ENCODE peak calls at places on chromosomes 2 and 18, in seven cellular contexts. A, M, I, O, R, V and T are unnamed samples. For H3K36me3, the result is how much of the 10 kb centered on the place peaks cover.

GRCh38 chr18:57440331-57441101 is 5.3 kb downstream of the ONECUT2 start:
- DNase-seq in O (no peak), M (no peak), V (no peak), R (no peak), I (no peak), A (no peak), T (no peak)

GRCh38 chr2:231379266-231380215 is 16.0 kb upstream of the B3GNT7 start:
- DNase-seq in R (no peak), V (no peak), A (no peak), M (no peak), O (no peak), I (no peak), T (no peak)

GRCh38 chr2:174035117-174035516 is 69.9 kb upstream of the SP3 start:
- DNase-seq in M (peak), A (no peak), V (no peak), R (no peak), I (no peak), O (no peak), T (no peak)

GRCh38 chr2:42978887-42979415 is 186.6 kb upstream of the HAAO start:
- DNase-seq in V (peak), O (no peak), R (no peak), M (no peak), A (no peak), I (peak), T (no peak)

GRCh38 chr2:19818543-19818942 is 83.2 kb downstream of the TTC32 start:
- DNase-seq in O (no peak), V (no peak), M (no peak), I (no peak), R (no peak), A (no peak), T (no peak)

GRCh38 chr2:181760521-181760920 is 80.2 kb upstream of the NEUROD1 start:
- DNase-seq in O (no peak), M (no peak), A (no peak), R (no peak), V (no peak), I (no peak), T (no peak)

GRCh38 chr2:30683240-30683956 is 123.8 kb downstream of the CAPN13 start:
- DNase-seq in O (no peak), R (no peak), A (no peak), V (no peak), I (no peak), M (no peak), T (no peak)

GRCh38 chr2:74374509-74375205 is 5.5 kb downstream of the DCTN1 start:
- DNase-seq in M (peak), R (peak), V (no peak), A (peak), I (no peak), O (peak), T (peak)

GRCh38 chr18:58195278-58195721 is 151.3 kb downstream of the NEDD4L start:
- DNase-seq in A (no peak), R (no peak), O (no peak), M (no peak), V (peak), I (no peak), T (no peak)

GRCh38 chr2:241157841-241158545 is 7.7 kb downstream of the PPP1R7 start:
- DNase-seq in V (peak), M (peak), R (no peak), O (no peak), I (no peak), A (no peak), T (peak)

GRCh38 chr18:56083889-56084288 is 495.9 kb upstream of the TCF4 start:
- DNase-seq in O (no peak), R (no peak), I (no peak), A (no peak), V (no peak), M (peak), T (peak)

GRCh38 chr18:48928787-48929186 is 22.0 kb downstream of the SMAD7 start:
- DNase-seq in O (peak), R (no peak), V (peak), A (peak), M (peak), I (no peak), T (peak)

GRCh38 chr2:47257837-47258436 is 102.8 kb upstream of the STPG4 start:
- DNase-seq in R (no peak), V (no peak), A (no peak), I (no peak), M (no peak), O (no peak), T (no peak)

GRCh38 chr2:194550702-194551101 is 1106.3 kb upstream of the SLC39A10 start:
- DNase-seq in V (no peak), A (no peak), R (no peak), O (no peak), M (no peak), I (no peak), T (no peak)

GRCh38 chr2:37560863-37561614 is 110.4 kb downstream of the CDC42EP3 start:
- DNase-seq in R (peak), I (no peak), O (no peak), V (no peak), A (no peak), M (no peak), T (no peak)

DNA sequence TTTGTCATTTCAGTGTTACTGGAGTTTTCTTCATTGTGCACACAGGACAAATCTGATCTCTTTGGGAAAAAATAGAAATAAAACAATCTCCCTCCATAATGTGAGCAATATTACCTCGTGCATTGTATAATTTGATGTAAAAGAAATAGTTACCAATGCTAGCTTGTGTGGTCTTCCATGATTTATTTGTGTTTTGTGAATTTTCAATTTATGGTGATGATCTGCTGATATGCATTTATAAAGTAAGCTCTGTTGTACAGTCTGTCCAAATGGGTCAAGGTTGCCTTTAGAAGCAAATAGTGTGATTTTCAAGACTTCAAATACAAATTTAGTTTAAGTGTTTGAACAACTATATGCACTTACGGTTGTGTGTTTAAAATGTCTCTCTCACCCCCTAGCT is 50.9 kb downstream of the STAT1 start:
- DNase-seq in O (no peak), M (no peak), V (no peak), I (no peak), A (no peak), R (no peak), T (no peak)
- H3K36me3 ChIP-seq in O (under half), M (under half), V (under half), I (under half), A (half or more), R (half or more), T (under half)

GRCh38 chr18:50374170-50374752 is 585 bp upstream of the SKA1 start:
- DNase-seq in A (no peak), M (no peak), R (no peak), O (no peak), V (no peak), I (peak), T (no peak)
- TF ChIP-seq CTCF in A (no peak), M (no peak), R (no peak), O (no peak), V (no peak), I (no peak), T (no peak)

GRCh38 chr18:51011709-51012108 is 18.3 kb upstream of the SMAD4 start:
- DNase-seq in R (no peak), I (no peak), A (no peak), O (no peak), V (no peak), M (peak), T (no peak)

GRCh38 chr18:51012441-51012840 is 17.6 kb upstream of the SMAD4 start:
- DNase-seq in I (no peak), O (no peak), A (no peak), M (no peak), R (no peak), V (no peak), T (no peak)

GRCh38 chr18:51017140-51017874 is 12.7 kb upstream of the SMAD4 start:
- DNase-seq in O (no peak), I (no peak), V (no peak), M (no peak), A (no peak), R (no peak), T (no peak)

GRCh38 chr18:51010218-51010617 is 19.8 kb upstream of the SMAD4 start:
- DNase-seq in V (no peak), R (no peak), I (no peak), M (no peak), O (no peak), A (no peak), T (no peak)

GRCh38 chr18:51013259-51013658 is 16.8 kb upstream of the SMAD4 start:
- DNase-seq in O (no peak), I (no peak), M (no peak), V (no peak), A (no peak), R (no peak), T (no peak)
- H3K36me3 ChIP-seq in O (under half), I (under half), M (under half), V (under half), A (under half), R (under half), T (under half)

DNA sequence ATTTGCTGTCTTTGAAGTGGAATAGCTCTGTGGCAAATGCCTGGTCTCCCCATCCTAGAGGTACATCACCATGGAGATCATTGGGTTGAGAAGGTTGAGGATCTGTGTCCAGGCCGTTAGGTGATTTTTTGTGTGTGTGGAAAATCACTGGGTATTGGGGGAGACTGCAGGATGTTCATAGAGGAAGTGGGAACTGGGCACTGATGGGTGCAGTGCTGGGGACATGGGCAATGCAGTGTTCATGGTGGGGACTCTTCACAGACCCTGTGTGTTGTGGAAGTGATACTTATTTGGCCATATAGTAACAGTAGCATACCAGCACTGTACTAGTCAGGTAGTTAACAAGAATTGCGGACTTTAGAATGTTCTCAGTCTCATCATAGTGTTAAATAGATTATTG is 34.9 kb downstream of the ATP9B start:
- DNase-seq in V (no peak), A (no peak), R (no peak), I (no peak), O (no peak), M (no peak), T (no peak)
- TF ChIP-seq CTCF in V (no peak), A (no peak), R (no peak), I (no peak), O (no peak), M (no peak), T (no peak)

DNA sequence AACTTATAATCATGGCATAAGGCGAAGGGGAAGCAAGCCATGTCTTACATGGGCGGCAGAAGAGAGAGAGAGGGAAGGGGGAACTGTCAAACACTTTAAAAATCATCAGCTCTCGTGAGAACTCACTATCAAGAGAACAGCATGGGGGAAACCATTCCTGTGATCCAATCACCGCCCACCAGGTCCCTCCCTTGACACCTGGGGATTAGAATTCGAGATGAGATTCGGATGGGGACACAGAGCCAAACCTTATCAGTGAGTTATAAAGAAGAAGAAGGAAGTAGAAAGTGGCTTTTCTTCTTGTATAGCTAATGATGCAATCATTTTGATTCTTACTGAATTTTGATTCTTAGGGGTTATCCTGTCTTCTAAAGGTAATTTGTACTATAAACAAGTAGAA is 51.4 kb downstream of the SMCHD1 start:
- DNase-seq in M (no peak), V (no peak), O (no peak), R (peak), A (no peak), I (no peak), T (no peak)
- H3K36me3 ChIP-seq in M (under half), V (under half), O (half or more), R (half or more), A (half or more), I (under half), T (under half)

GRCh38 chr2:100016756-100017155 is 125.6 kb downstream of the AFF3 start:
- DNase-seq in M (no peak), I (no peak), R (no peak), O (no peak), A (no peak), V (no peak), T (no peak)

GRCh38 chr2:100015849-100016248 is 126.5 kb downstream of the AFF3 start:
- DNase-seq in R (no peak), O (no peak), I (no peak), V (no peak), A (no peak), M (no peak), T (no peak)

GRCh38 chr2:100011272-100011711 is 131.1 kb downstream of the AFF3 start:
- DNase-seq in I (no peak), R (no peak), M (peak), A (no peak), O (no peak), V (no peak), T (no peak)

GRCh38 chr2:100012575-100012974 is 129.8 kb downstream of the AFF3 start:
- DNase-seq in R (no peak), A (no peak), M (peak), V (no peak), O (no peak), I (no peak), T (no peak)

DNA sequence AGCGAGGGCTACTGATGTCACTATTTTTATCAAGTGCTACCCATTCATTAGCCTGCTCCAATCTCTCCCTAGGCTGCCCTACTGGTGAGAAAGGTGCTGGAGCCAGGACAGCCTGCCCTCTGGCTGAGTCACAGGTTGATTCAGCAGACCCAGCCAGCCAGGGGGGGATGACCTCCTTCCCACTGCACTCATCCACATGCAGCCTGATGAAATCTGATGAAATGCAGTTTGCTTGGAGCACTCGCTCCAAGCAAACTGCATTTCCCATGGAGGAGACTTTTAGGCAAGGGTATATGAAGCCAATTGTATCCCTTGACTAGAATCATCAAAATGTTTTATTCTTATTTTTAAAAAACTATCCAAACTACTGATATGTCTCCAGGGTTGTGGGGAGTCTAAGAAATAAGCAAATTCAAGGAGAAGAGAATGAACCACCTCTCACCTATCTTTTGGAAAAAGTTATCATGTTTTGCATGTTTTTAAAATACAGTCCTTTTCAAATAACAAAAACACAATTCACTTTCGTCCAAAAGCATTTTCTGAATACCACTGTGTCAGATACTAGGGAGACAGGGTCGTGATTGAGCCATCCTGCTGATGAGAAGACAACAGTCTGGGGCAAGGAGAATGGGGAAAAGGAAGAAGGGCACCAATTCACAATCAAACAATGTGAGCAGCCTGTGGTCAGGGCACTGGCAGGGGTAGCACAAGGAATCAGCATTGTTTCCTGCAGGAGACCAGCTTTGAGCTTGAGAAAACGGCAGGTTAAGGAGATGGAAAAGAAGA is 128.3 kb downstream of the AFF3 start:
- DNase-seq in A (peak), I (no peak), V (no peak), R (peak), O (peak), M (peak), T (peak)
- TF ChIP-seq CTCF in A (peak), I (no peak), V (no peak), R (no peak), O (no peak), M (peak), T (no peak)

DNA sequence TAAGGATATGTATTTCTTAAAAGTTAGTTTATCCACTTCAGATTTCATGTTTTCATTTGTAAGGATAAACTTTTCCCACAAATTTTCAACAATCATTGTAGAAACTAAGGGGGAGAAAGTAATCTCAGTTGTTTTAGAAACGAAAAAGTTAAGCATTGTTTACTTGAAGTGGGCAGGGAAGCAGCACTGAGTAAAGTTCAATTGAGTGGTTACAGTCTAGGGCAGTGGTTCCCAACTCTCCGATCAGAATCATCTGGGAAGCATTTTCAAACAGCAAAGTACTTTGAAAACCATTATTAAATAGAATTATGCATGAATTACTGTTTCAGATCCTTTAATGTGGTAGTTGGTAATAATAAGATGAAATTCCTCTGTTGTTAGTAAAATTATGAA is 12.5 kb downstream of the MRPL35 start:
- DNase-seq in O (no peak), M (no peak), R (no peak), I (no peak), V (no peak), A (no peak), T (no peak)
- H3K36me3 ChIP-seq in O (half or more), M (under half), R (half or more), I (under half), V (half or more), A (half or more), T (under half)

DNA sequence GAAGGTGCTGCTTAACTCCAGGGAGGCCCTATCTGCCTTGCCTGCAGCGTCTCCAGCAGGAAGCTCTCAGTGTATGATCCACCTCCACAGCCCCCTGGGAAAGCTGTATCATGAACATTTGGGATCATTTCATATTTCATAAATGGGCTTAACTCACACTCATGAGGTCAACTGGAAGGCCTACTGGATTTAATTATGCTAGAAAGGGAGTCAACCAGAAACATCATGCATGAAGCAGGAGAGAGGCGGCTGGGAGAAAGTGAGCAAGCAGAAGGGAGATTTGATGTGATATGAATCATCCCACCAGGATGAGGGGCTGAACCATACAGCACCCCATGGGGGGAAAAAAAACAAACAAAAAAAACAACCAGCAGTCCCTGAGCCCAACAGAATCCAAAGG is 537.7 kb downstream of the TNS1 start:
- DNase-seq in M (no peak), V (no peak), R (no peak), A (no peak), O (no peak), I (no peak), T (no peak)
- TF ChIP-seq CTCF in M (no peak), V (no peak), R (no peak), A (no peak), O (no peak), I (no peak), T (no peak)

DNA sequence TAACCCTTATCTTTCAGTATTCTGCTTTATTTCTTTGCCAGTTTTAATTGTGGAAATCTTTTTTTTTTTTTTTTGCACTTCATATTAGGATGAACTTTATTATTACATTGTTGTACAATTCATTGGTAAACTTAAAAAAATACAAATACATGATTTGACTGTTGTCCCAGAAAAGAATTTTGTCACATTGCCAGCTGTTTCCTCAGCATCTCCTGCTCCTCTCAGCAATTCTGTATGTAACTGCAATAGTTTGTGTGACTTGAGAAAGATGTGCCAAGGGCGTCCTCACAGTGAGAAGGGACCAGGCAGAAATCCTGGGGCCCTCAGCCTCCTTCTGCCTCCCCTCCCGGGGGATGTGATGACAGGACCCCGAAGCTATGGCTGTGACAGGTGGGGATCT is 254.4 kb downstream of the NBAS start:
- DNase-seq in O (no peak), I (no peak), M (no peak), A (no peak), V (no peak), R (no peak), T (no peak)
- H3K36me3 ChIP-seq in O (under half), I (under half), M (under half), A (under half), V (under half), R (half or more), T (under half)